ENCODE peak calls at places on chromosomes 3 and 15, in four cellular contexts. U is AG09319, S is mesothelial cell of epicardium, P is posterior vena cava. G is an unnamed sample.

GRCh38 chr15:70152070-70152480 is 54.4 kb upstream of the TLE3 start:
- DNase-seq in S (no peak), U (no peak), P (peak; percentile 47), G (peak; percentile 47)

GRCh38 chr3:29319262-29319661 is 38.4 kb downstream of the RBMS3 start:
- DNase-seq in P (no peak), S (no peak), U (no peak), G (no peak)

GRCh38 chr15:87089551-87089950 is 1009.9 kb downstream of the AGBL1 start:
- DNase-seq in P (no peak), U (no peak), S (no peak), G (no peak)

GRCh38 chr15:36334059-36334458 is 245.4 kb upstream of the CDIN1 start:
- DNase-seq in P (no peak), U (no peak), S (no peak), G (no peak)

GRCh38 chr3:99418209-99418635 is 220.2 kb upstream of the COL8A1 start:
- DNase-seq in S (no peak), P (no peak), U (no peak), G (no peak)

GRCh38 chr3:69649120-69649519 is 90.1 kb upstream of the MITF start:
- DNase-seq in S (no peak), P (no peak), U (no peak), G (no peak)

GRCh38 chr3:194900886-194901522 is 215.3 kb downstream of the FAM43A start:
- DNase-seq in S (no peak), U (no peak), P (peak; percentile 61), G (no peak)

GRCh38 chr3:184635126-184635525 is 73.5 kb downstream of the EPHB3 start:
- DNase-seq in U (no peak), S (no peak), P (no peak), G (no peak)

GRCh38 chr3:49029563-49029884 is 326 bp upstream of the IMPDH2 start:
- DNase-seq in U (no peak), P (no peak), S (no peak), G (no peak)

GRCh38 chr3:46946416-46946815 is 30.1 kb downstream of the CCDC12 start:
- DNase-seq in U (no peak), S (no peak), P (peak; percentile 60), G (no peak)

GRCh38 chr3:16375891-16376290 is 110.9 kb downstream of the OXNAD1 start:
- DNase-seq in S (no peak), P (no peak), U (no peak), G (no peak)

GRCh38 chr15:48520376-48521155 is 124.9 kb downstream of the FBN1 start:
- DNase-seq in U (no peak), P (no peak), S (no peak), G (no peak)

GRCh38 chr3:44983413-44984040 is 7.5 kb downstream of the EXOSC7 start:
- DNase-seq in P (no peak), S (no peak), U (no peak), G (no peak)

GRCh38 chr3:4985330-4986174 is 6.3 kb downstream of the BHLHE40 start:
- DNase-seq in P (no peak), S (no peak), U (no peak), G (no peak)

GRCh38 chr3:4492240-4493007 is 724 bp upstream of the ITPR1 start:
- DNase-seq in P (peak; percentile 83), U (no peak), S (peak; percentile 51), G (peak; percentile 35)

GRCh38 chr3:122668930-122669730 is 11.5 kb upstream of the PARP14 start:
- DNase-seq in S (no peak), U (no peak), P (no peak), G (no peak)

GRCh38 chr3:78035020-78035660 is 995.2 kb downstream of the ROBO2 start:
- DNase-seq in P (no peak), S (no peak), U (peak; percentile 23), G (no peak)